ENCODE peak calls at places on chromosomes 6 and 20, in five cellular contexts. F is endothelial cell of umbilical vein, C is fibroblast of pulmonary artery, V is epithelial cell of esophagus, W is Caco-2. O is an unnamed sample.

GRCh38 chr6:118283759-118284158 is 264.3 kb upstream of the PLN start:
- DNase-seq in F (peak; percentile 64), C (peak; percentile 80), V (peak; percentile 62), W (peak; percentile 39), O (peak; percentile 15)

GRCh38 chr6:20789162-20789561 is 254.9 kb downstream of the CDKAL1 start:
- DNase-seq in F (peak; percentile 18), C (peak; percentile 64), V (peak; percentile 36), W (no peak), O (no peak)

GRCh38 chr20:50403565-50404418 is 106.4 kb upstream of the PTPN1 start:
- DNase-seq in F (no peak), C (no peak), V (no peak), W (no peak), O (no peak)

GRCh38 chr20:63737690-63737939 is 1.2 kb downstream of the LIME1 start:
- DNase-seq in F (no peak), C (no peak), V (no peak), W (no peak), O (no peak)

GRCh38 chr6:108123946-108124345 is 41.9 kb upstream of the NR2E1 start:
- DNase-seq in F (no peak), C (no peak), V (no peak), W (no peak), O (no peak)

GRCh38 chr20:52801628-52802006 is 170.5 kb upstream of the TSHZ2 start:
- DNase-seq in F (no peak), C (no peak), V (no peak), W (no peak), O (no peak)

GRCh38 chr6:54070025-54070424 is 41.2 kb upstream of the MLIP start:
- DNase-seq in F (peak; percentile 49), C (no peak), V (no peak), W (no peak), O (no peak)

GRCh38 chr20:6679086-6679485 is 88.4 kb upstream of the BMP2 start:
- DNase-seq in F (peak; percentile 46), C (no peak), V (no peak), W (no peak), O (no peak)

GRCh38 chr6:159977242-159978214 is 8.6 kb downstream of the IGF2R start:
- DNase-seq in F (no peak), C (peak; percentile 87), V (no peak), W (no peak), O (no peak)

GRCh38 chr6:29762781-29763214 is 39.6 kb downstream of the HLA-F start:
- DNase-seq in F (no peak), C (no peak), V (peak; percentile 29), W (no peak), O (no peak)

GRCh38 chr20:17560344-17561074 is 9.4 kb upstream of the DSTN start:
- DNase-seq in F (no peak), C (no peak), V (peak; percentile 47), W (no peak), O (no peak)

GRCh38 chr20:23632711-23633573 is 4.8 kb downstream of the CST3 start:
- DNase-seq in F (no peak), C (no peak), V (no peak), W (no peak), O (no peak)

GRCh38 chr6:3888153-3888957 is 39.2 kb downstream of the FAM50B start:
- DNase-seq in F (no peak), C (no peak), V (no peak), W (no peak), O (no peak)

GRCh38 chr6:134539865-134540323 is 222.0 kb upstream of the SGK1 start:
- DNase-seq in F (no peak), C (peak; percentile 74), V (no peak), W (no peak), O (no peak)

GRCh38 chr20:54292186-54292585 is 84.3 kb downstream of the PFDN4 start:
- DNase-seq in F (peak; percentile 61), C (peak; percentile 33), V (peak; percentile 64), W (no peak), O (no peak)

GRCh38 chr20:25629816-25630499 is 6.1 kb upstream of the NANP start:
- DNase-seq in F (no peak), C (no peak), V (no peak), W (no peak), O (no peak)

DNA sequence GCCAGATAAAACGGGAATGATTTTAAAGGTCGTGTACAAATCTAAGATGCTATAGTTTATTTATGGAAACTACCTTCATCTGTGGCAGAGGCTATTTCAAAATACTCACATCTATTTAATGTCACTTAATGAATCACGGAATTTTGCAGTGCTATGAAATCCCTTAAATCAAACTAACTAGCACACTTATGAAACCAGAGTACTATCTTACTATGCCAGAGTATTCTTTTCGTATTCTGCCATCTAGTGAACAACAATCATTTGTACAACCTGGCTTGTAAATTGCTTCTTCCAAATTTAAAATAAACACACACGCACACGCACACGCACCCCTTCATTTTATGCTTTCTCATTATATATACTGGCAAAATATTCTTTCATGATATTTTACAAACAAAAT is 78.0 kb upstream of the BMP5 start:
- DNase-seq in F (peak; percentile 51), C (peak; percentile 78), V (peak; percentile 57), W (no peak), O (no peak)
- TF ChIP-seq CTCF in F (no peak), C (peak; percentile 51), V (peak; percentile 43), W (no peak), O (no peak)

GRCh38 chr6:102793752-102794151 is 1400.2 kb downstream of the GRIK2 start:
- DNase-seq in F (no peak), C (no peak), V (no peak), W (no peak), O (no peak)

GRCh38 chr6:102799051-102799450 is 1405.5 kb downstream of the GRIK2 start:
- DNase-seq in F (no peak), C (no peak), V (no peak), W (no peak), O (no peak)

GRCh38 chr6:102798631-102799030 is 1405.1 kb downstream of the GRIK2 start:
- DNase-seq in F (no peak), C (no peak), V (peak; percentile 7), W (no peak), O (no peak)
- TF ChIP-seq CTCF in F (no peak), C (no peak), V (peak; percentile 10), W (no peak), O (no peak)

DNA sequence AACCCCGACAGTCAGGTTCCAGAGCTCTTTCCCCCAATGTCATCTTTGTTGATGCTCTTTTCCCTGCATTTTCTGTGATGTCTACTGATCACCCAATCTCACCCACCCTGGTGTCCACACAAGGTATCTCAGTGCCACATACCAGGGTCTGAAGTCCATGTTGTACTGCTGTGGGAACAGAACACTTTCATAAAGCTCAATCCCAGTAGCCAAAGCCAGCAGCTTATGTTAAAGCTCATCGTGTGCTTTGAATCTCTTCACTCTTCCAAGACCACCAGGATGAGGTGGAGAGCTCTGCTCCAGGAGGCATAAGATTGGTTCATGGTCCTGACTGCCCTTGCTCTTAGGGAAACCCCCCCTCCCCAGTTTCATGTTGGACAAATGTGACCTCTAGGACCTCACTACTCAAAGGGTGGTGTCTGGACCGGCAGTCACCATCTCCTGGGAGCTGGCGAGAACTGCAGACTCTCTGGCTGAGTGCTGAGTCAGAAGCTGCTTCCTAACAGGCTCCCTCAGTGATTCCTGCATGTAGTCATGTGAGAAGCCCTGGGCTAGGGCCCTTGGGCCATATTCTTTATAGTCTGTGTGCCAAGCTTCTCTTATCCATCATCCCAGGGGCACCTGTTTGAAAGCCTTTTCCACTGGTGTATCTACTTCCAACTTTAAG is 13.4 kb upstream of the CPNE5 start:
- DNase-seq in F (peak; percentile 50), C (peak; percentile 83), V (peak; percentile 72), W (no peak), O (no peak)
- TF ChIP-seq CTCF in F (peak; percentile 23), C (peak; percentile 11), V (no peak), W (no peak), O (no peak)

DNA sequence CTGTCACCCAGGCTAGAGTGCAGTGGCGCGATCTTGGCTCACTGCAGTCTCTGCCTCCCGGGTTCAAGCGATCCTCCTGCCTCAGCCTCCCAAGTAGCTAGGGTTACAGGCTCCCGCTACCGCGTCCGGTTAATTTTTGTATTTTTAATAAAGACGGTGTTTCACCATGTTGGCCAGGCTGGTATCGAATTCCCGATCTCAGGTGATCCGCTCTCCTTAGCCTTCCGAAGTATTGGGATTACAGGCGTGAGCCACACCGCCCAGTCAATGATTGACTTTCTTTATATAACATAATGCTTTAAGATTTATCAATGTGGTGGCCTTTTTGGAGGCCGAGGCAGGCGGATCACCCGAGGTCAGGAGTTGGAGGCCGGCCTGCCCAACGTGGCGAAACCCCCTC is 7.8 kb upstream of the ABT1 start:
- DNase-seq in F (no peak), C (no peak), V (no peak), W (no peak), O (no peak)
- TF ChIP-seq CTCF in F (no peak), C (no peak), V (no peak), W (no peak), O (no peak)

GRCh38 chr6:96468681-96469224 is 52.9 kb upstream of the UFL1 start:
- DNase-seq in F (no peak), C (no peak), V (peak; percentile 5), W (no peak), O (no peak)
- TF ChIP-seq CTCF in F (no peak), C (no peak), V (no peak), W (peak; percentile 33), O (no peak)